ENCODE peak calls at places on chromosomes 16 and 17, in six cellular contexts. T, Y, X, N, E and J are unnamed samples.

GRCh38 chr17:35432176-35433074 is at the start of gene SLFN12:
- DNase-seq in T (no peak), Y (peak; percentile 94), X (no peak), N (no peak), E (peak; percentile 82), J (no peak)

GRCh38 chr16:85704900-85705846 is 16.4 kb upstream of the GINS2 start:
- DNase-seq in T (no peak), Y (no peak), X (no peak), N (no peak), E (no peak), J (no peak)

GRCh38 chr17:19387921-19388521 is 1.0 kb upstream of the MFAP4 start:
- DNase-seq in T (no peak), Y (peak; percentile 95), X (no peak), N (no peak), E (no peak), J (peak; percentile 39)

GRCh38 chr17:29760279-29760721 is 137.6 kb upstream of the CORO6 start:
- DNase-seq in T (no peak), Y (peak; percentile 57), X (no peak), N (peak; percentile 82), E (peak; percentile 78), J (peak; percentile 2)

GRCh38 chr16:10776280-10776679 is 32.6 kb downstream of the NUBP1 start:
- DNase-seq in T (no peak), Y (no peak), X (no peak), N (no peak), E (peak; percentile 87), J (no peak)

GRCh38 chr16:8963010-8963824 is 489 bp downstream of the USP7 start:
- DNase-seq in T (peak; percentile 75), Y (peak; percentile 60), X (no peak), N (no peak), E (no peak), J (no peak)

GRCh38 chr17:44778656-44779210 is 19.9 kb downstream of the ADAM11 start:
- DNase-seq in T (no peak), Y (no peak), X (no peak), N (no peak), E (no peak), J (no peak)

GRCh38 chr17:45316271-45317112 is at the start of gene MAP3K14:
- DNase-seq in T (peak; percentile 87), Y (peak; percentile 86), X (no peak), N (peak; percentile 92), E (peak; percentile 73), J (peak; percentile 67)

GRCh38 chr17:46013502-46014165 is 14.6 kb downstream of the STH start:
- DNase-seq in T (peak; percentile 65), Y (peak; percentile 87), X (no peak), N (no peak), E (no peak), J (peak; percentile 20)

GRCh38 chr16:3444032-3444388 is 530 bp downstream of the NAA60 start:
- DNase-seq in T (peak; percentile 51), Y (peak; percentile 88), X (peak; percentile 39), N (peak; percentile 61), E (no peak), J (no peak)

GRCh38 chr17:5809580-5810188 is 225.4 kb upstream of the NLRP1 start:
- DNase-seq in T (no peak), Y (no peak), X (no peak), N (no peak), E (no peak), J (no peak)

GRCh38 chr17:64354396-64354795 is 36.3 kb downstream of the PECAM1 start:
- DNase-seq in T (no peak), Y (no peak), X (no peak), N (no peak), E (no peak), J (no peak)

GRCh38 chr17:49214665-49215360 is 4.3 kb downstream of the ABI3 start:
- DNase-seq in T (peak; percentile 29), Y (no peak), X (no peak), N (no peak), E (no peak), J (no peak)

GRCh38 chr17:42679492-42680330 is 1.9 kb downstream of the CCR10 start:
- DNase-seq in T (peak; percentile 86), Y (peak; percentile 90), X (no peak), N (peak; percentile 92), E (peak; percentile 87), J (peak; percentile 70)

GRCh38 chr16:54174201-54174600 is 112.4 kb downstream of the IRX3 start:
- DNase-seq in T (no peak), Y (no peak), X (no peak), N (no peak), E (no peak), J (no peak)

GRCh38 chr17:81473019-81473418 is 39.6 kb downstream of the ACTG1 start:
- DNase-seq in T (no peak), Y (no peak), X (no peak), N (no peak), E (no peak), J (no peak)

GRCh38 chr17:81470944-81471803 is 41.4 kb downstream of the ACTG1 start:
- DNase-seq in T (peak; percentile 68), Y (peak; percentile 74), X (no peak), N (no peak), E (no peak), J (peak; percentile 57)

GRCh38 chr17:81469266-81469665 is 43.3 kb downstream of the ACTG1 start:
- DNase-seq in T (no peak), Y (no peak), X (no peak), N (no peak), E (no peak), J (no peak)

GRCh38 chr17:81470270-81470943 is 42.2 kb downstream of the ACTG1 start:
- DNase-seq in T (no peak), Y (no peak), X (no peak), N (no peak), E (no peak), J (no peak)

DNA sequence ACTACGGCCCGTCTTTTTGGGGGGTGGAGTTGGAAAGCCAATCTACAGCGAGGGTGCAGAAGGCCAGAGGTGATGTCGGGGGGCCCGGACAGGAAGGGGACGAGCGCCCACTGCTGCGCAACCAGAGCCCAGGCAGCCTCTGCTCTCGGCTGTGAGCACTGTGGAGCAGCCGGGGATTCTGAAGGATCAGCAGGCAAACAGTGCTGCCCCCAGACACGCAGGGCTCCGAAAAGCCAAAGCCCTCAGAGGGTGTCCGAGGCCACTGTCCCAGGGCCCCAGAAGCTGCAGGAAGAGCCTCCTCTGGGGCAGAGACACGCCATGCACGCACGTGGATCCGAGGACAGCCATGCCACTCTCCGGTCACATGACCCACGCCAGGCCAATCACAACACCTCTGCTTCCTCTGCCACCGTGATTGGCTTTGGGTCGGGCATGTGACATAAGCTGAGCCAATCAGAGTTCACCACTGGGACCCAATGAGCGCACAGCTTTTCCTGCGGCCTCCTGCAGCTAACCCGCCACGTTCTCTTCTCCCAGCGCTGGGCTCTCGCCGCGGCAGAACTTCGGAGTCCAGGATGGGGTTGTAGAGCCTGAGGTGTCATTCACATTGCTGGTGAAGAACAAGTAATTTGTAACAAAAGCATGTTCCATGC is 40.7 kb downstream of the ACTG1 start:
- DNase-seq in T (peak; percentile 97), Y (peak; percentile 97), X (peak; percentile 99), N (peak; percentile 60), E (peak; percentile 33), J (no peak)
- H3K9me2 ChIP-seq in T (no peaks in the 10 kb centered on the region), Y (no peaks in the 10 kb centered on the region), X (no peaks in the 10 kb centered on the region), N (no peaks in the 10 kb centered on the region), E (no peaks in the 10 kb centered on the region), J (no peaks in the 10 kb centered on the region)

GRCh38 chr17:77148109-77148958 is 7.6 kb downstream of the SEC14L1 start:
- DNase-seq in T (no peak), Y (no peak), X (no peak), N (no peak), E (no peak), J (no peak)

GRCh38 chr17:77148959-77149510 is 8.3 kb downstream of the SEC14L1 start:
- DNase-seq in T (no peak), Y (no peak), X (no peak), N (no peak), E (no peak), J (no peak)

GRCh38 chr17:77146882-77147281 is 6.1 kb downstream of the SEC14L1 start:
- DNase-seq in T (no peak), Y (no peak), X (no peak), N (no peak), E (peak; percentile 85), J (no peak)

GRCh38 chr17:77145635-77146632 is 5.2 kb downstream of the SEC14L1 start:
- DNase-seq in T (peak; percentile 44), Y (peak; percentile 85), X (no peak), N (no peak), E (peak; percentile 92), J (peak; percentile 86)

DNA sequence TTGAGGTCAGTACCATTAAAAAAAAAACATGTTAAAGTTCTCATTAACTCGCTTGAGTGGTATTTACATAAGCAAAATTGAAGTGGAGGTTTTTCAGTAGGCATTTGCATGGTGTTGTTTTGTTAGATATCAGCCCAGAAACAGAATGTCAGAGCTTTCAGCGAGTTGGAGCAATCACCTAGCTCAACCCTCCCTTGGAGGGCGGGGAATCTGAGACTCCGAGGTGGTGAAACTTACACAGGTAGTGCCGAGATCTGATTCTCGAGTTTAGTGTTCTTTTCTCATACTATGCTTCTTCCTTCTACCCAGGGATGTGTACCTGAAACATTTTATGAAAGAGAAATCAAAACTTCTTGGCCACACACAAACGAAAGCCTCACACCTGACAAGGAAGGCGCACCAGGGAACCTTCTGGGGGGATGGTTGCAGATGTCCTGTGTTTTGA is 6.6 kb downstream of the SEC14L1 start:
- DNase-seq in T (no peak), Y (no peak), X (no peak), N (no peak), E (peak; percentile 94), J (no peak)
- H3K9ac ChIP-seq in T (no peak overlapping the region), Y (no peak overlapping the region), X (no peak overlapping the region), N (no peak overlapping the region), E (peak overlapping the region; percentile 100), J (no peak overlapping the region)

GRCh38 chr17:58513391-58513912 is 986 bp downstream of the MTMR4 start:
- DNase-seq in T (peak; percentile 69), Y (no peak), X (no peak), N (no peak), E (no peak), J (no peak)

GRCh38 chr17:58506354-58507080 is 7.9 kb downstream of the MTMR4 start:
- DNase-seq in T (no peak), Y (no peak), X (no peak), N (no peak), E (no peak), J (no peak)

GRCh38 chr17:58508341-58509067 is 5.9 kb downstream of the MTMR4 start:
- DNase-seq in T (no peak), Y (no peak), X (no peak), N (no peak), E (no peak), J (no peak)

GRCh38 chr17:58507123-58507634 is 7.3 kb downstream of the MTMR4 start:
- DNase-seq in T (no peak), Y (no peak), X (no peak), N (no peak), E (no peak), J (no peak)

DNA sequence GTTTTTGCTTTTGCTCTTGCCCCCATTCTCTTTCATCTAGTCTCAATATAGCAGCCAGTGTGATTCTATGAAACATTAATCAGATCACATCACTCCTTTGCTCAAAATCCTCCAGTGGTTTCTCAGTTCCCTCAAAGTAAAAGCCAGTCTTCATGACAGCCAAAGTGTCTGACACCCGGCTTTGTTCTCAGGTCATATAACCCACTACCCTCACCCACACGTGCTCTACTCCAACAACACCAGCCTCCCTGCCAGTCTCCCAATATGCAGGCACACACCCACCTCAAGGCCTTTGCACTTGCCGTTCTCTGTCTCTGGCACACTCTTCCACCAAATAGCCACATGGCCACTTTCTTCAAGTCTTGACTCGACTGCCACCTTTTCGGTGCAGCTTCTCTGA is 4.4 kb downstream of the MTMR4 start:
- DNase-seq in T (no peak), Y (no peak), X (no peak), N (no peak), E (no peak), J (no peak)
- H3K9me2 ChIP-seq in T (no peaks in the 10 kb centered on the region), Y (no peaks in the 10 kb centered on the region), X (no peaks in the 10 kb centered on the region), N (no peaks in the 10 kb centered on the region), E (no peaks in the 10 kb centered on the region), J (no peaks in the 10 kb centered on the region)

GRCh38 chr16:2236362-2237075 is at the start of gene DNASE1L2:
- DNase-seq in T (peak; percentile 82), Y (peak; percentile 76), X (no peak), N (peak; percentile 57), E (no peak), J (peak; percentile 14)
- H3K9ac ChIP-seq in T (no peak within 1 kb of the TSS), Y (peak within 1 kb of the TSS; percentile 9), X (no peak within 1 kb of the TSS), N (no peak within 1 kb of the TSS), E (no peak within 1 kb of the TSS), J (no peak within 1 kb of the TSS)